ENCODE peak calls at places on chromosomes 11 and 22, in ten cellular contexts. D is GM23248, S is psoas muscle, O is heart right ventricle, E is neural progenitor cell, C is left lung, A is OCI-LY7, P is aorta, J is PC-9, B is pancreas. T is an unnamed sample. For H3K4me1 and H3K9me3, the result is how much of the 10 kb centered on the place peaks cover.

GRCh38 chr11:128511712-128512111 is 75.6 kb downstream of the ETS1 start:
- DNase-seq in D (no peak), S (no peak), O (no peak), E (no peak), C (no peak), A (no peak), P (no peak), J (no peak), B (no peak), T (no peak)

GRCh38 chr11:122440783-122441701 is 214.5 kb upstream of the UBASH3B start:
- DNase-seq in D (peak), S (peak), O (peak), E (peak), C (no peak), A (no peak), P (peak), J (no peak), B (no peak), T (peak)

GRCh38 chr11:111565111-111565720 is 24.7 kb downstream of the LAYN start:
- DNase-seq in D (peak), S (peak), O (peak), E (peak), C (no peak), A (peak), P (no peak), J (peak), B (no peak), T (peak)

GRCh38 chr11:120324932-120325810 is at the start of gene TLCD5:
- DNase-seq in D (peak), S (peak), O (peak), E (peak), C (peak), A (peak), P (peak), J (peak), B (peak), T (peak)

GRCh38 chr22:45381348-45381747 is 32.1 kb downstream of the SMC1B start:
- DNase-seq in D (no peak), S (no peak), O (no peak), E (no peak), C (no peak), A (no peak), P (no peak), J (no peak), B (no peak), T (no peak)

GRCh38 chr11:64843971-64844329 is 503 bp downstream of the CDC42BPG start:
- DNase-seq in D (no peak), S (no peak), O (no peak), E (no peak), C (no peak), A (no peak), P (no peak), J (no peak), B (no peak), T (no peak)

GRCh38 chr11:72589802-72590761 is 84.1 kb downstream of the PDE2A start:
- DNase-seq in D (peak), S (peak), O (peak), E (peak), C (peak), A (peak), P (peak), J (no peak), B (peak), T (no peak)

GRCh38 chr11:92826597-92826996 is 142.9 kb upstream of the MTNR1B start:
- DNase-seq in D (no peak), S (no peak), O (no peak), E (no peak), C (no peak), A (no peak), P (no peak), J (no peak), B (no peak), T (no peak)

GRCh38 chr11:133928628-133929059 is 28.1 kb downstream of the IGSF9B start:
- DNase-seq in D (peak), S (no peak), O (no peak), E (no peak), C (peak), A (no peak), P (no peak), J (no peak), B (no peak), T (no peak)

GRCh38 chr22:38309614-38310517 is 7.4 kb downstream of the CSNK1E start:
- DNase-seq in D (peak), S (no peak), O (peak), E (no peak), C (no peak), A (no peak), P (no peak), J (no peak), B (no peak), T (peak)
- H3K4me3 ChIP-seq in D (peak), S (peak), O (no peak), E (no peak), C (no peak), A (no peak), P (no peak), J (no peak), B (no peak), T (peak)

DNA sequence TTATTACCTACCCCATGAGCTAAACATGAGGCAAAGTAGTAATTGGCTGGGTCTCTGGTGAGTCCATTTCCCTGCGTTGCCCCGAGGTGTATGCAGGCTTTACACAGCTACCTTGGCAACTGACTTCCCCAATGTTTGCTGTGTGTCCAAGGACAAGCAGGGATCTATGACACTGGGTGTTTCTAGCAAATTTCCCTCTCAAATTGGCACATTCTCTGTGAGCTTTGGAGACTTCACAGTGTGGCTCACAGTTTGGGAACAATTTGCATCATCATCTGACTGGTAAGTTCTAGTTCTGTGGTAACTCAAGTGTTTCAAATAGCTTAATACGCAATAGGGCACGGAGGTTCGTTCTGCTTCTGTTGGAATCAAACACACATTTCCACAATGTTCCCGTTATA is 12.5 kb downstream of the NNMT start:
- DNase-seq in D (peak), S (no peak), O (no peak), E (no peak), C (no peak), A (no peak), P (no peak), J (no peak), B (no peak), T (peak)
- H3K4me1 ChIP-seq in D (half or more), S (under half), O (under half), E (under half), C (under half), A (under half), P (under half), J (under half), B (under half), T (half or more)

GRCh38 chr11:74863410-74863809 is 85.5 kb downstream of the XRRA1 start:
- DNase-seq in D (no peak), S (no peak), O (no peak), E (no peak), C (no peak), A (no peak), P (no peak), J (no peak), B (no peak), T (no peak)
- H3K9me3 ChIP-seq in D (under half), S (under half), O (under half), E (under half), C (half or more), A (under half), P (under half), J (under half), B (under half), T (under half)

GRCh38 chr11:67732045-67732787 is 57.8 kb upstream of the ALDH3B2 start:
- DNase-seq in D (peak), S (no peak), O (no peak), E (peak), C (peak), A (peak), P (no peak), J (no peak), B (no peak), T (no peak)
- H3K4me3 ChIP-seq in D (no peak), S (no peak), O (no peak), E (peak), C (no peak), A (peak), P (no peak), J (no peak), B (no peak), T (no peak)

GRCh38 chr11:94149435-94149834 is 20.8 kb downstream of the PANX1 start:
- DNase-seq in D (peak), S (no peak), O (no peak), E (no peak), C (no peak), A (no peak), P (no peak), J (peak), B (no peak), T (no peak)

GRCh38 chr11:94150056-94150455 is 21.4 kb downstream of the PANX1 start:
- DNase-seq in D (no peak), S (no peak), O (no peak), E (no peak), C (no peak), A (no peak), P (no peak), J (no peak), B (no peak), T (no peak)

GRCh38 chr11:94151311-94151710 is 22.7 kb downstream of the PANX1 start:
- DNase-seq in D (peak), S (no peak), O (no peak), E (no peak), C (no peak), A (no peak), P (no peak), J (peak), B (no peak), T (no peak)

GRCh38 chr11:94151903-94152677 is 23.4 kb downstream of the PANX1 start:
- DNase-seq in D (peak), S (peak), O (no peak), E (no peak), C (peak), A (no peak), P (no peak), J (peak), B (no peak), T (peak)

DNA sequence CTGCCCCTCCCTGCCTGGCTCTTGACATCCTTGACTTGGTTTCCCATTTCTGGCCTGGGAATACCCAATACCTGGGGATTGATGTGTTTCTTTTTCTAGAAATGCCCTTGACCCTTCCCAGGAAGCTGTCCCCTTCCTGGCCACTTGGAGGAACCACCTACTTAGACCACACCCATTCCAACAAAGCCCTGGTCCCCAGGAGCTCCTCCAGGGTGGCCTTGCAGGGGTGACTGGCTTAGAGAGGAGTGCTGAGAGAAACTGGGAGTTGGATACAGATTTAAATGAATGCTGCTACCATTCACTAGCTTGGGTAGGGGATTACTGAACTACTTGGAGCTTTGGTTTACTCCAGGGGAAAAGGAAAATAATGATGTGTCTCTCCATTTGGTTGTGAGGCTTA is 22.1 kb downstream of the PANX1 start:
- DNase-seq in D (no peak), S (no peak), O (no peak), E (no peak), C (no peak), A (no peak), P (no peak), J (no peak), B (no peak), T (no peak)
- H3K4me1 ChIP-seq in D (under half), S (under half), O (half or more), E (under half), C (under half), A (under half), P (under half), J (under half), B (under half), T (half or more)

DNA sequence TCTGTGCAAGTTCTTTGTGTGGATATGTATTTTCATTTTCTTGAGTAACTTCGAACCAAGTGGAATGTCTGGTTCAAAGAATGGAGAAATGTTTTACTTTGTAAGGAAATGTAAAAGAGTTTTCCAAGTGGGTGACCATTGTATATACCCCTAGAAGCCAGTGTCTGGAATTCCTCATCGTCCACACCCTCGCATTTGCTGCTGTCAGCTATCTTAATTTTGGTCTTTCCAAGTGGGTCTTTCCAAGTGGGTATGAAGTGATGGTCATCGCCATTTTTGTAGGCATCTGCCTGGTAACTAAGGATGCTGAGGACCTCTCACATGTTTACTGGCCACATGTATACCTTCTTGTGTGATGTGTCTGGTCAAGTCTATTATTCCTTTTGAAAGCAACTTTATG is 547.5 kb downstream of the TBC1D22A start:
- DNase-seq in D (no peak), S (no peak), O (no peak), E (no peak), C (no peak), A (no peak), P (no peak), J (no peak), B (no peak), T (no peak)
- H3K9me3 ChIP-seq in D (under half), S (under half), O (under half), E (under half), C (under half), A (under half), P (under half), J (under half), B (under half), T (under half)

DNA sequence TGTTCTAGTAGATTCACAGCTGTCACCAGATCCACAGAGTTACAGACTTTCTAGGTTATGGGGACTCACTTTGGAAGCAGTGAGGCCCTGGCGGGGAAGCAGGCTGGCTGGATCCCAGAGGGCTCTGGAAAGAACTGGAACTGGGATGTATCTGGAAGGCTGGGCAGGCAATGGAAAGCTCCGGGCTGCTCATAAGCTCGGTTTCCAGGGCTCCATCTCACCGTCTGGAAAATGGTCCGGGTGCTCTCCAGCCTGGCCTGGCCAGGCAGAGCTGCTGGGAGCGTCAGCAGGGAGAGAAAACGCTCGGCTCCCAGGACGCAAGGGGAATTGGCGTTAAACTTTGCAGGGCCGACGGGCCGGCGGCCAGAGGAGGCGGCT is 339 bp upstream of the SEZ6L start:
- DNase-seq in D (peak), S (peak), O (no peak), E (no peak), C (no peak), A (no peak), P (no peak), J (no peak), B (peak), T (no peak)
- H3K4me3 ChIP-seq in D (peak), S (peak), O (peak), E (peak), C (peak), A (no peak), P (peak), J (no peak), B (no peak), T (peak)

GRCh38 chr22:39936523-39937145 is 23.6 kb upstream of the TMA7B start:
- DNase-seq in D (no peak), S (no peak), O (no peak), E (no peak), C (no peak), A (no peak), P (no peak), J (no peak), B (no peak), T (no peak)

GRCh38 chr22:39937881-39938280 is 22.3 kb upstream of the TMA7B start:
- DNase-seq in D (no peak), S (no peak), O (no peak), E (no peak), C (no peak), A (no peak), P (no peak), J (no peak), B (no peak), T (no peak)

GRCh38 chr22:39933741-39934140 is 26.5 kb upstream of the TMA7B start:
- DNase-seq in D (no peak), S (no peak), O (no peak), E (peak), C (no peak), A (peak), P (no peak), J (no peak), B (no peak), T (no peak)

GRCh38 chr22:39935116-39935515 is 25.1 kb upstream of the TMA7B start:
- DNase-seq in D (no peak), S (no peak), O (no peak), E (peak), C (no peak), A (no peak), P (no peak), J (no peak), B (no peak), T (no peak)

DNA sequence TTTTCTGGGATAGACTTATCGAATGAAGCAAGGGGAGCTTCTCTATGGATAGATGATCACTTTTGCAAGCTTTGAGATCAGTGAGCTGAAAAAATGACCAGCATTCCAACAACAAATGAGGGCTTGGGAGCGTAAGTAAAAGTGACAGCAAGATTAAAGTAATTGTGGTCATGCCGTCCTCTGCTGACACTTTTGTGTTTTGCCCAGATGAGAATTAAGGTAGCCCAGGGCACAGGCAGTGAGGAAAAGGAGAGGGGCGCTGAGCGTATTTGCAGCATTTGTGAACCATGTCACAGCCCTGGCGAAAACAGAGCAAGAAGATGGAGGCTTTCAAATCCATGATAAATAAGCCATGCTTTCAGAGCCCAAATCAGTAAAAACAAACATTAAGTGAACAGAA is 24.6 kb upstream of the TMA7B start:
- DNase-seq in D (no peak), S (no peak), O (no peak), E (peak), C (no peak), A (no peak), P (no peak), J (no peak), B (no peak), T (no peak)
- H3K4me1 ChIP-seq in D (under half), S (under half), O (under half), E (under half), C (under half), A (under half), P (under half), J (under half), B (under half), T (under half)

GRCh38 chr11:132910016-132910760 is 622.1 kb downstream of the OPCML start:
- DNase-seq in D (no peak), S (no peak), O (no peak), E (peak), C (no peak), A (no peak), P (no peak), J (no peak), B (no peak), T (no peak)
- H3K9me3 ChIP-seq in D (under half), S (under half), O (under half), E (under half), C (under half), A (under half), P (under half), J (under half), B (under half), T (under half)

DNA sequence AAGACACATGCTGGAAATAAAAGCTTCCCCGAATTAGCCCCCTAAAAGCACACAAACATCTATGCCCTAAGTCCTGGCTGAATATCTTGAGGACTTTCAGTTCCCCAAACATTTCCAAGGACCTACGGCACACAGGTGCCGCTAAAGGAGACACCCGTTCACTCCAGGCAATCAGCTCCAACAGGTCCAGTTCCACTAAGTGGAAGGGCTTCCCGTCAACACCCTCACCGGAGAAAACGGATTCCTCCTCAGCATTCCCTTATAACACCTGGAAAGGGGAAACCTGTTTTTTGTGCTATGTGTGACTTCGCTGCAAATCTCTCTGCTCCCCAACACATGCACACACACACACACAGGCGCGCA is 3.9 kb downstream of the TENM4 start:
- DNase-seq in D (no peak), S (no peak), O (no peak), E (no peak), C (no peak), A (no peak), P (no peak), J (no peak), B (no peak), T (no peak)
- H3K4me3 ChIP-seq in D (peak), S (peak), O (peak), E (peak), C (peak), A (no peak), P (peak), J (no peak), B (no peak), T (peak)